ENCODE peak calls at places on chromosomes 5 and 9, in nine cellular contexts. One of them, this sample, is unnamed.

GRCh38 chr9:35996358-35996970 is 38.5 kb upstream of the OR2S2 start:
- DNase-seq in HuH-7: no peak
- DNase-seq in stimulated activated CD8-positive, alpha-beta memory T cell treated with anti-CD3 and anti-CD28 coated beads, Interleukin-4, amount 100 ng/mL, for 4 hours: no peak
- DNase-seq in ACHN: peak; percentile 42
- DNase-seq in pancreas: no peak
- DNase-seq in Panc1: no peak
- DNase-seq in IMR-90: peak; percentile 16
- DNase-seq in T-helper 9 cell: no peak
- DNase-seq in activated CD4-positive, alpha-beta T cell treated with anti-CD3 and anti-CD28 coated beads, Interleukin-2, amount 10 ng/mL, durations not matched to agents 7 days and 5 days: no peak
- DNase-seq in this sample: peak; percentile 15

GRCh38 chr9:107007981-107008380 is 145.0 kb downstream of the ZNF462 start:
- DNase-seq in HuH-7: no peak
- DNase-seq in stimulated activated CD8-positive, alpha-beta memory T cell treated with anti-CD3 and anti-CD28 coated beads, Interleukin-4, amount 100 ng/mL, for 4 hours: no peak
- DNase-seq in ACHN: no peak
- DNase-seq in pancreas: no peak
- DNase-seq in Panc1: no peak
- DNase-seq in IMR-90: no peak
- DNase-seq in T-helper 9 cell: no peak
- DNase-seq in activated CD4-positive, alpha-beta T cell treated with anti-CD3 and anti-CD28 coated beads, Interleukin-2, amount 10 ng/mL, durations not matched to agents 7 days and 5 days: no peak
- DNase-seq in this sample: no peak

GRCh38 chr5:1386274-1386717 is 41.4 kb upstream of the CLPTM1L start:
- DNase-seq in HuH-7: peak; percentile 33
- DNase-seq in stimulated activated CD8-positive, alpha-beta memory T cell treated with anti-CD3 and anti-CD28 coated beads, Interleukin-4, amount 100 ng/mL, for 4 hours: peak; percentile 18
- DNase-seq in ACHN: peak; percentile 7
- DNase-seq in pancreas: peak; percentile 78
- DNase-seq in Panc1: no peak
- DNase-seq in IMR-90: no peak
- DNase-seq in T-helper 9 cell: peak; percentile 64
- DNase-seq in activated CD4-positive, alpha-beta T cell treated with anti-CD3 and anti-CD28 coated beads, Interleukin-2, amount 10 ng/mL, durations not matched to agents 7 days and 5 days: peak; percentile 80
- DNase-seq in this sample: peak; percentile 23

GRCh38 chr5:90301248-90301647 is 108.3 kb downstream of the CETN3 start:
- DNase-seq in HuH-7: no peak
- DNase-seq in stimulated activated CD8-positive, alpha-beta memory T cell treated with anti-CD3 and anti-CD28 coated beads, Interleukin-4, amount 100 ng/mL, for 4 hours: no peak
- DNase-seq in ACHN: no peak
- DNase-seq in pancreas: no peak
- DNase-seq in Panc1: no peak
- DNase-seq in IMR-90: no peak
- DNase-seq in T-helper 9 cell: no peak
- DNase-seq in activated CD4-positive, alpha-beta T cell treated with anti-CD3 and anti-CD28 coated beads, Interleukin-2, amount 10 ng/mL, durations not matched to agents 7 days and 5 days: no peak
- DNase-seq in this sample: no peak

GRCh38 chr9:78613006-78613405 is 316.1 kb downstream of the PSAT1 start:
- DNase-seq in HuH-7: no peak
- DNase-seq in stimulated activated CD8-positive, alpha-beta memory T cell treated with anti-CD3 and anti-CD28 coated beads, Interleukin-4, amount 100 ng/mL, for 4 hours: no peak
- DNase-seq in ACHN: no peak
- DNase-seq in pancreas: no peak
- DNase-seq in Panc1: no peak
- DNase-seq in IMR-90: no peak
- DNase-seq in T-helper 9 cell: no peak
- DNase-seq in activated CD4-positive, alpha-beta T cell treated with anti-CD3 and anti-CD28 coated beads, Interleukin-2, amount 10 ng/mL, durations not matched to agents 7 days and 5 days: no peak
- DNase-seq in this sample: no peak

GRCh38 chr5:74231697-74232096 is 408.8 kb downstream of the ENC1 start:
- DNase-seq in HuH-7: no peak
- DNase-seq in stimulated activated CD8-positive, alpha-beta memory T cell treated with anti-CD3 and anti-CD28 coated beads, Interleukin-4, amount 100 ng/mL, for 4 hours: no peak
- DNase-seq in ACHN: no peak
- DNase-seq in pancreas: no peak
- DNase-seq in Panc1: no peak
- DNase-seq in IMR-90: no peak
- DNase-seq in T-helper 9 cell: no peak
- DNase-seq in activated CD4-positive, alpha-beta T cell treated with anti-CD3 and anti-CD28 coated beads, Interleukin-2, amount 10 ng/mL, durations not matched to agents 7 days and 5 days: no peak
- DNase-seq in this sample: no peak

GRCh38 chr5:28710360-28710759 is 1672.0 kb upstream of the CDH9 start:
- DNase-seq in HuH-7: no peak
- DNase-seq in stimulated activated CD8-positive, alpha-beta memory T cell treated with anti-CD3 and anti-CD28 coated beads, Interleukin-4, amount 100 ng/mL, for 4 hours: no peak
- DNase-seq in ACHN: no peak
- DNase-seq in pancreas: no peak
- DNase-seq in Panc1: no peak
- DNase-seq in IMR-90: no peak
- DNase-seq in T-helper 9 cell: no peak
- DNase-seq in activated CD4-positive, alpha-beta T cell treated with anti-CD3 and anti-CD28 coated beads, Interleukin-2, amount 10 ng/mL, durations not matched to agents 7 days and 5 days: no peak
- DNase-seq in this sample: no peak

GRCh38 chr5:143148461-143149170 is 254.9 kb downstream of the NR3C1 start:
- DNase-seq in HuH-7: no peak
- DNase-seq in stimulated activated CD8-positive, alpha-beta memory T cell treated with anti-CD3 and anti-CD28 coated beads, Interleukin-4, amount 100 ng/mL, for 4 hours: no peak
- DNase-seq in ACHN: no peak
- DNase-seq in pancreas: no peak
- DNase-seq in Panc1: no peak
- DNase-seq in IMR-90: peak; percentile 76
- DNase-seq in T-helper 9 cell: no peak
- DNase-seq in activated CD4-positive, alpha-beta T cell treated with anti-CD3 and anti-CD28 coated beads, Interleukin-2, amount 10 ng/mL, durations not matched to agents 7 days and 5 days: no peak
- DNase-seq in this sample: peak; percentile 62

GRCh38 chr9:35553670-35554543 is 51.2 kb upstream of the TESK1 start:
- DNase-seq in HuH-7: peak; percentile 84
- DNase-seq in stimulated activated CD8-positive, alpha-beta memory T cell treated with anti-CD3 and anti-CD28 coated beads, Interleukin-4, amount 100 ng/mL, for 4 hours: no peak
- DNase-seq in ACHN: peak; percentile 82
- DNase-seq in pancreas: peak; percentile 63
- DNase-seq in Panc1: peak; percentile 51
- DNase-seq in IMR-90: peak; percentile 73
- DNase-seq in T-helper 9 cell: no peak
- DNase-seq in activated CD4-positive, alpha-beta T cell treated with anti-CD3 and anti-CD28 coated beads, Interleukin-2, amount 10 ng/mL, durations not matched to agents 7 days and 5 days: peak; percentile 56
- DNase-seq in this sample: peak; percentile 88

GRCh38 chr5:139287890-139288635 is 5.5 kb upstream of the MATR3 start:
- DNase-seq in HuH-7: no peak
- DNase-seq in stimulated activated CD8-positive, alpha-beta memory T cell treated with anti-CD3 and anti-CD28 coated beads, Interleukin-4, amount 100 ng/mL, for 4 hours: no peak
- DNase-seq in ACHN: no peak
- DNase-seq in pancreas: no peak
- DNase-seq in Panc1: no peak
- DNase-seq in IMR-90: no peak
- DNase-seq in T-helper 9 cell: no peak
- DNase-seq in activated CD4-positive, alpha-beta T cell treated with anti-CD3 and anti-CD28 coated beads, Interleukin-2, amount 10 ng/mL, durations not matched to agents 7 days and 5 days: no peak
- DNase-seq in this sample: no peak

GRCh38 chr5:136620016-136620419 is 254.7 kb upstream of the TRPC7 start:
- DNase-seq in HuH-7: no peak
- DNase-seq in stimulated activated CD8-positive, alpha-beta memory T cell treated with anti-CD3 and anti-CD28 coated beads, Interleukin-4, amount 100 ng/mL, for 4 hours: no peak
- DNase-seq in ACHN: no peak
- DNase-seq in pancreas: no peak
- DNase-seq in Panc1: no peak
- DNase-seq in IMR-90: peak; percentile 14
- DNase-seq in T-helper 9 cell: no peak
- DNase-seq in activated CD4-positive, alpha-beta T cell treated with anti-CD3 and anti-CD28 coated beads, Interleukin-2, amount 10 ng/mL, durations not matched to agents 7 days and 5 days: no peak
- DNase-seq in this sample: peak; percentile 49

GRCh38 chr5:87576867-87577266 is 164.1 kb upstream of the CCNH start:
- DNase-seq in HuH-7: no peak
- DNase-seq in stimulated activated CD8-positive, alpha-beta memory T cell treated with anti-CD3 and anti-CD28 coated beads, Interleukin-4, amount 100 ng/mL, for 4 hours: no peak
- DNase-seq in ACHN: no peak
- DNase-seq in pancreas: no peak
- DNase-seq in Panc1: no peak
- DNase-seq in IMR-90: no peak
- DNase-seq in T-helper 9 cell: no peak
- DNase-seq in activated CD4-positive, alpha-beta T cell treated with anti-CD3 and anti-CD28 coated beads, Interleukin-2, amount 10 ng/mL, durations not matched to agents 7 days and 5 days: no peak
- DNase-seq in this sample: no peak

GRCh38 chr9:92147854-92148184 is 32.6 kb upstream of the SPTLC1 start:
- DNase-seq in HuH-7: no peak
- DNase-seq in stimulated activated CD8-positive, alpha-beta memory T cell treated with anti-CD3 and anti-CD28 coated beads, Interleukin-4, amount 100 ng/mL, for 4 hours: no peak
- DNase-seq in ACHN: no peak
- DNase-seq in pancreas: no peak
- DNase-seq in Panc1: no peak
- DNase-seq in IMR-90: no peak
- DNase-seq in T-helper 9 cell: no peak
- DNase-seq in activated CD4-positive, alpha-beta T cell treated with anti-CD3 and anti-CD28 coated beads, Interleukin-2, amount 10 ng/mL, durations not matched to agents 7 days and 5 days: no peak
- DNase-seq in this sample: peak; percentile 6

GRCh38 chr9:127837346-127837745 is 17.1 kb downstream of the ENG start:
- DNase-seq in HuH-7: no peak
- DNase-seq in stimulated activated CD8-positive, alpha-beta memory T cell treated with anti-CD3 and anti-CD28 coated beads, Interleukin-4, amount 100 ng/mL, for 4 hours: no peak
- DNase-seq in ACHN: no peak
- DNase-seq in pancreas: no peak
- DNase-seq in Panc1: no peak
- DNase-seq in IMR-90: no peak
- DNase-seq in T-helper 9 cell: no peak
- DNase-seq in activated CD4-positive, alpha-beta T cell treated with anti-CD3 and anti-CD28 coated beads, Interleukin-2, amount 10 ng/mL, durations not matched to agents 7 days and 5 days: no peak
- DNase-seq in this sample: no peak

GRCh38 chr9:35338086-35338485 is 151.8 kb upstream of the RUSC2 start:
- DNase-seq in HuH-7: no peak
- DNase-seq in stimulated activated CD8-positive, alpha-beta memory T cell treated with anti-CD3 and anti-CD28 coated beads, Interleukin-4, amount 100 ng/mL, for 4 hours: no peak
- DNase-seq in ACHN: no peak
- DNase-seq in pancreas: no peak
- DNase-seq in Panc1: no peak
- DNase-seq in IMR-90: no peak
- DNase-seq in T-helper 9 cell: no peak
- DNase-seq in activated CD4-positive, alpha-beta T cell treated with anti-CD3 and anti-CD28 coated beads, Interleukin-2, amount 10 ng/mL, durations not matched to agents 7 days and 5 days: no peak
- DNase-seq in this sample: no peak

GRCh38 chr9:87062706-87063105 is 115.4 kb upstream of the GAS1 start:
- DNase-seq in HuH-7: no peak
- DNase-seq in stimulated activated CD8-positive, alpha-beta memory T cell treated with anti-CD3 and anti-CD28 coated beads, Interleukin-4, amount 100 ng/mL, for 4 hours: no peak
- DNase-seq in ACHN: no peak
- DNase-seq in pancreas: no peak
- DNase-seq in Panc1: no peak
- DNase-seq in IMR-90: no peak
- DNase-seq in T-helper 9 cell: no peak
- DNase-seq in activated CD4-positive, alpha-beta T cell treated with anti-CD3 and anti-CD28 coated beads, Interleukin-2, amount 10 ng/mL, durations not matched to agents 7 days and 5 days: no peak
- DNase-seq in this sample: no peak

GRCh38 chr5:176361437-176362097 is at the start of gene KIAA1191:
- DNase-seq in HuH-7: peak; percentile 94
- DNase-seq in stimulated activated CD8-positive, alpha-beta memory T cell treated with anti-CD3 and anti-CD28 coated beads, Interleukin-4, amount 100 ng/mL, for 4 hours: peak; percentile 78
- DNase-seq in ACHN: peak; percentile 88
- DNase-seq in pancreas: peak; percentile 93
- DNase-seq in Panc1: peak; percentile 69
- DNase-seq in IMR-90: peak; percentile 87
- DNase-seq in T-helper 9 cell: peak; percentile 94
- DNase-seq in activated CD4-positive, alpha-beta T cell treated with anti-CD3 and anti-CD28 coated beads, Interleukin-2, amount 10 ng/mL, durations not matched to agents 7 days and 5 days: peak; percentile 97
- DNase-seq in this sample: peak; percentile 88

GRCh38 chr5:178627259-178627598 is 379 bp upstream of the CLK4 start:
- DNase-seq in HuH-7: no peak
- DNase-seq in stimulated activated CD8-positive, alpha-beta memory T cell treated with anti-CD3 and anti-CD28 coated beads, Interleukin-4, amount 100 ng/mL, for 4 hours: no peak
- DNase-seq in ACHN: no peak
- DNase-seq in pancreas: no peak
- DNase-seq in Panc1: no peak
- DNase-seq in IMR-90: no peak
- DNase-seq in T-helper 9 cell: no peak
- DNase-seq in activated CD4-positive, alpha-beta T cell treated with anti-CD3 and anti-CD28 coated beads, Interleukin-2, amount 10 ng/mL, durations not matched to agents 7 days and 5 days: no peak
- DNase-seq in this sample: no peak

GRCh38 chr9:135241381-135242380 is 154.2 kb downstream of the OLFM1 start:
- DNase-seq in HuH-7: no peak
- DNase-seq in stimulated activated CD8-positive, alpha-beta memory T cell treated with anti-CD3 and anti-CD28 coated beads, Interleukin-4, amount 100 ng/mL, for 4 hours: no peak
- DNase-seq in ACHN: no peak
- DNase-seq in pancreas: no peak
- DNase-seq in Panc1: no peak
- DNase-seq in IMR-90: no peak
- DNase-seq in T-helper 9 cell: no peak
- DNase-seq in activated CD4-positive, alpha-beta T cell treated with anti-CD3 and anti-CD28 coated beads, Interleukin-2, amount 10 ng/mL, durations not matched to agents 7 days and 5 days: no peak
- DNase-seq in this sample: no peak

GRCh38 chr5:58072202-58072791 is 387.6 kb downstream of the PLK2 start:
- DNase-seq in HuH-7: no peak
- DNase-seq in stimulated activated CD8-positive, alpha-beta memory T cell treated with anti-CD3 and anti-CD28 coated beads, Interleukin-4, amount 100 ng/mL, for 4 hours: no peak
- DNase-seq in ACHN: no peak
- DNase-seq in pancreas: no peak
- DNase-seq in Panc1: no peak
- DNase-seq in IMR-90: no peak
- DNase-seq in T-helper 9 cell: no peak
- DNase-seq in activated CD4-positive, alpha-beta T cell treated with anti-CD3 and anti-CD28 coated beads, Interleukin-2, amount 10 ng/mL, durations not matched to agents 7 days and 5 days: no peak
- DNase-seq in this sample: peak; percentile 22

GRCh38 chr5:61673007-61673735 is 341.1 kb downstream of the ZSWIM6 start:
- DNase-seq in HuH-7: no peak
- DNase-seq in stimulated activated CD8-positive, alpha-beta memory T cell treated with anti-CD3 and anti-CD28 coated beads, Interleukin-4, amount 100 ng/mL, for 4 hours: no peak
- DNase-seq in ACHN: peak; percentile 20
- DNase-seq in pancreas: peak; percentile 22
- DNase-seq in Panc1: no peak
- DNase-seq in IMR-90: peak; percentile 41
- DNase-seq in T-helper 9 cell: no peak
- DNase-seq in activated CD4-positive, alpha-beta T cell treated with anti-CD3 and anti-CD28 coated beads, Interleukin-2, amount 10 ng/mL, durations not matched to agents 7 days and 5 days: no peak
- DNase-seq in this sample: peak; percentile 8

GRCh38 chr5:148615644-148616283 is 38.6 kb downstream of the HTR4 start:
- DNase-seq in HuH-7: no peak
- DNase-seq in stimulated activated CD8-positive, alpha-beta memory T cell treated with anti-CD3 and anti-CD28 coated beads, Interleukin-4, amount 100 ng/mL, for 4 hours: no peak
- DNase-seq in ACHN: no peak
- DNase-seq in pancreas: no peak
- DNase-seq in Panc1: no peak
- DNase-seq in IMR-90: peak; percentile 11
- DNase-seq in T-helper 9 cell: no peak
- DNase-seq in activated CD4-positive, alpha-beta T cell treated with anti-CD3 and anti-CD28 coated beads, Interleukin-2, amount 10 ng/mL, durations not matched to agents 7 days and 5 days: no peak
- DNase-seq in this sample: peak; percentile 53

GRCh38 chr5:135739383-135739961 is 95.0 kb upstream of the SLC25A48 start:
- DNase-seq in HuH-7: no peak
- DNase-seq in stimulated activated CD8-positive, alpha-beta memory T cell treated with anti-CD3 and anti-CD28 coated beads, Interleukin-4, amount 100 ng/mL, for 4 hours: no peak
- DNase-seq in ACHN: no peak
- DNase-seq in pancreas: no peak
- DNase-seq in Panc1: no peak
- DNase-seq in IMR-90: no peak
- DNase-seq in T-helper 9 cell: no peak
- DNase-seq in activated CD4-positive, alpha-beta T cell treated with anti-CD3 and anti-CD28 coated beads, Interleukin-2, amount 10 ng/mL, durations not matched to agents 7 days and 5 days: no peak
- DNase-seq in this sample: no peak

GRCh38 chr5:135438712-135439111 is 8.4 kb downstream of the DCANP1 start:
- DNase-seq in HuH-7: no peak
- DNase-seq in stimulated activated CD8-positive, alpha-beta memory T cell treated with anti-CD3 and anti-CD28 coated beads, Interleukin-4, amount 100 ng/mL, for 4 hours: no peak
- DNase-seq in ACHN: no peak
- DNase-seq in pancreas: no peak
- DNase-seq in Panc1: no peak
- DNase-seq in IMR-90: no peak
- DNase-seq in T-helper 9 cell: no peak
- DNase-seq in activated CD4-positive, alpha-beta T cell treated with anti-CD3 and anti-CD28 coated beads, Interleukin-2, amount 10 ng/mL, durations not matched to agents 7 days and 5 days: peak; percentile 1
- DNase-seq in this sample: no peak

GRCh38 chr9:110875275-110875674 is 163.0 kb downstream of the LPAR1 start:
- DNase-seq in HuH-7: no peak
- DNase-seq in stimulated activated CD8-positive, alpha-beta memory T cell treated with anti-CD3 and anti-CD28 coated beads, Interleukin-4, amount 100 ng/mL, for 4 hours: no peak
- DNase-seq in ACHN: no peak
- DNase-seq in pancreas: no peak
- DNase-seq in Panc1: no peak
- DNase-seq in IMR-90: no peak
- DNase-seq in T-helper 9 cell: no peak
- DNase-seq in activated CD4-positive, alpha-beta T cell treated with anti-CD3 and anti-CD28 coated beads, Interleukin-2, amount 10 ng/mL, durations not matched to agents 7 days and 5 days: no peak
- DNase-seq in this sample: no peak

This sample was measured in fibroblast of the aortic adventitia.